ENCODE peak calls at places on chromosome 21, in eight cellular contexts. E, S, N, O, Y, X, T and P are unnamed samples.

GRCh38 chr21:15365751-15366392 is 301.1 kb upstream of the NRIP1 start:
- DNase-seq in E (no peak), S (peak; percentile 16), N (peak; percentile 55), O (no peak), Y (no peak), X (no peak), T (no peak), P (peak; percentile 37)

GRCh38 chr21:35940074-35940927 is 120.0 kb downstream of the SETD4 start:
- DNase-seq in E (peak; percentile 86), S (peak; percentile 86), N (peak; percentile 55), O (peak; percentile 87), Y (peak; percentile 46), X (peak; percentile 90), T (no peak), P (peak; percentile 80)

GRCh38 chr21:27769763-27770162 is 802.9 kb upstream of the ADAMTS5 start:
- DNase-seq in E (no peak), S (no peak), N (no peak), O (no peak), Y (no peak), X (no peak), T (no peak), P (no peak)

GRCh38 chr21:15138475-15138874 is 73.7 kb upstream of the NRIP1 start:
- DNase-seq in E (peak; percentile 6), S (no peak), N (no peak), O (no peak), Y (no peak), X (no peak), T (no peak), P (no peak)

GRCh38 chr21:23936224-23936623 is 1671.1 kb downstream of the MRPL39 start:
- DNase-seq in E (peak; percentile 5), S (peak; percentile 53), N (peak; percentile 63), O (peak; percentile 27), Y (no peak), X (peak; percentile 81), T (no peak), P (peak; percentile 44)

GRCh38 chr21:23398726-23399125 is 2208.6 kb downstream of the MRPL39 start:
- DNase-seq in E (no peak), S (no peak), N (no peak), O (no peak), Y (no peak), X (no peak), T (no peak), P (no peak)

GRCh38 chr21:36699026-36699545 is at the start of gene SIM2:
- DNase-seq in E (peak; percentile 83), S (peak; percentile 92), N (peak; percentile 86), O (no peak), Y (peak; percentile 63), X (peak; percentile 28), T (no peak), P (peak; percentile 62)

GRCh38 chr21:35349378-35350080 is 300.4 kb upstream of the RUNX1 start:
- DNase-seq in E (no peak), S (no peak), N (no peak), O (no peak), Y (peak; percentile 15), X (peak; percentile 51), T (no peak), P (no peak)

GRCh38 chr21:37374026-37374425 is 7.5 kb downstream of the DYRK1A start:
- DNase-seq in E (no peak), S (peak; percentile 94), N (no peak), O (no peak), Y (no peak), X (no peak), T (no peak), P (no peak)

GRCh38 chr21:29371464-29371863 is 72.7 kb downstream of the BACH1 start:
- DNase-seq in E (no peak), S (no peak), N (peak; percentile 5), O (no peak), Y (no peak), X (no peak), T (no peak), P (no peak)

GRCh38 chr21:14559144-14559543 is 13.0 kb upstream of the SAMSN1 start:
- DNase-seq in E (no peak), S (no peak), N (no peak), O (no peak), Y (no peak), X (no peak), T (no peak), P (no peak)

GRCh38 chr21:36563301-36563926 is 83.5 kb upstream of the CLDN14 start:
- DNase-seq in E (no peak), S (no peak), N (no peak), O (no peak), Y (no peak), X (no peak), T (no peak), P (no peak)

GRCh38 chr21:34846601-34847112 is 177.9 kb downstream of the CLIC6 start:
- DNase-seq in E (peak; percentile 51), S (peak; percentile 93), N (peak; percentile 52), O (no peak), Y (no peak), X (peak; percentile 86), T (no peak), P (no peak)

GRCh38 chr21:17370263-17370662 is 142.6 kb upstream of the CXADR start:
- DNase-seq in E (no peak), S (peak; percentile 52), N (peak; percentile 42), O (no peak), Y (peak; percentile 65), X (no peak), T (peak; percentile 68), P (peak; percentile 24)

GRCh38 chr21:35843911-35844667 is 216.2 kb downstream of the SETD4 start:
- DNase-seq in E (no peak), S (no peak), N (peak; percentile 4), O (no peak), Y (no peak), X (no peak), T (no peak), P (no peak)

GRCh38 chr21:36564647-36565046 is 84.7 kb upstream of the CLDN14 start:
- DNase-seq in E (no peak), S (no peak), N (no peak), O (no peak), Y (no peak), X (no peak), T (no peak), P (no peak)

GRCh38 chr21:37829043-37829442 is 87.2 kb downstream of the KCNJ6 start:
- DNase-seq in E (no peak), S (no peak), N (peak; percentile 55), O (no peak), Y (no peak), X (no peak), T (no peak), P (no peak)

GRCh38 chr21:35036521-35037383 is 12.3 kb downstream of the RUNX1 start:
- DNase-seq in E (no peak), S (no peak), N (peak; percentile 12), O (no peak), Y (no peak), X (no peak), T (no peak), P (no peak)

GRCh38 chr21:29315155-29315749 is 16.5 kb downstream of the BACH1 start:
- DNase-seq in E (no peak), S (no peak), N (no peak), O (no peak), Y (no peak), X (no peak), T (no peak), P (peak; percentile 19)

GRCh38 chr21:17783816-17784598 is 35.1 kb downstream of the C21orf91 start:
- DNase-seq in E (no peak), S (no peak), N (no peak), O (peak; percentile 89), Y (no peak), X (no peak), T (no peak), P (no peak)

GRCh38 chr21:34807146-34807880 is 138.5 kb downstream of the CLIC6 start:
- DNase-seq in E (no peak), S (peak; percentile 89), N (peak; percentile 73), O (no peak), Y (no peak), X (peak; percentile 74), T (no peak), P (no peak)

GRCh38 chr21:30257773-30258172 is 25.0 kb downstream of the KRTAP24-1 start:
- DNase-seq in E (peak; percentile 75), S (peak; percentile 79), N (peak; percentile 74), O (no peak), Y (no peak), X (peak; percentile 12), T (no peak), P (peak; percentile 92)

GRCh38 chr21:26077523-26077922 is 93.0 kb downstream of the APP start:
- DNase-seq in E (no peak), S (no peak), N (no peak), O (no peak), Y (no peak), X (no peak), T (no peak), P (no peak)
- H3K4me1 ChIP-seq in E (peaks cover 16% of the 10 kb centered on the region), S (peaks cover 11% of the 10 kb centered on the region), N (peaks cover under 1% of the 10 kb centered on the region), O (no peaks in the 10 kb centered on the region), Y (no peaks in the 10 kb centered on the region), X (peaks cover 7% of the 10 kb centered on the region), T (peaks cover 3% of the 10 kb centered on the region), P (peaks cover 82% of the 10 kb centered on the region)

DNA sequence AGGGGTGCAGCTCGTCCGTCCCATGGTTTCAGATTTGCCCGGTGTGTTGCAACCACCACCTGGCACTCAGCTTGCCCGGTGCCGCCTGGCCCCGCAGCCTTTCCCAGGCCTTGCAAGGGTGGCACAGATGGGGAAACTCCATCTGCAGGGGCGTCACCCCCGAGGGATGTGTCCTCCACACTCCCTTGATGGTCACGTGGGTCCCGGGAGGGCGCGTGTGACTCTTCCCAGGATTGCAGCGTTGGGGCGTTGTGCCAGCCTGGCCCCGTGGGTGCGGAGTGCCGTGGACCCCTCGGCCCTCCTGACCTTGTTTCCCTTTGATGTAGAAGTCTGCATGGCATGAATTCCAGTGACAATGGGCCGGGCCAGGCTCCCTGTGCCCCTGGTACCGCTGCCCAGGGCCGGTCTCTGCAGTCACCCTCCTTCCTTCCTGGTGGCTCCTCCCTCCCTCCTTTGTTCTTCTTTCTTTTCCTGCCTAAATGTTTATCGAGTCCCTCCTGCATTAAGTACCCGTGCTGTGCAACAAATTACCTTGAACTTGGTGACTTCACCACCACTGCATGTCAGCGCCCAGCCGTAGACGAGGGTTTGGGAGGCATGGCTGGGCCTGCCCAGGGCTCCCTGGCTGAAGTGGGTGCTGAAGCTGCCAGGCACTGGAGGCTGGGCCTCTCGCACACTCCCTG is 22.9 kb downstream of the RRP1 start:
- DNase-seq in E (no peak), S (no peak), N (no peak), O (no peak), Y (peak; percentile 74), X (no peak), T (peak; percentile 82), P (no peak)
- H3K4me1 ChIP-seq in E (peaks cover 18% of the 10 kb centered on the region), S (peaks cover 19% of the 10 kb centered on the region), N (peaks cover 5% of the 10 kb centered on the region), O (no peaks in the 10 kb centered on the region), Y (peaks cover 7% of the 10 kb centered on the region), X (peaks cover 43% of the 10 kb centered on the region), T (peaks cover 30% of the 10 kb centered on the region), P (peaks cover 7% of the 10 kb centered on the region)

GRCh38 chr21:33281101-33281652 is 15.0 kb downstream of the IL10RB start:
- DNase-seq in E (no peak), S (no peak), N (peak; percentile 24), O (no peak), Y (no peak), X (no peak), T (no peak), P (no peak)
- H3K4me1 ChIP-seq in E (no peaks in the 10 kb centered on the region), S (peaks cover under 1% of the 10 kb centered on the region), N (no peaks in the 10 kb centered on the region), O (peaks cover 12% of the 10 kb centered on the region), Y (peaks cover 4% of the 10 kb centered on the region), X (peaks cover 3% of the 10 kb centered on the region), T (peaks cover 5% of the 10 kb centered on the region), P (no peaks in the 10 kb centered on the region)

GRCh38 chr21:45912611-45913415 is 68.8 kb upstream of the COL6A1 start:
- DNase-seq in E (no peak), S (no peak), N (no peak), O (no peak), Y (no peak), X (no peak), T (no peak), P (no peak)
- H3K4me1 ChIP-seq in E (no peaks in the 10 kb centered on the region), S (peaks cover 4% of the 10 kb centered on the region), N (no peaks in the 10 kb centered on the region), O (no peaks in the 10 kb centered on the region), Y (no peaks in the 10 kb centered on the region), X (peaks cover 13% of the 10 kb centered on the region), T (no peaks in the 10 kb centered on the region), P (no peaks in the 10 kb centered on the region)

GRCh38 chr21:38992737-38993136 is 187.0 kb downstream of the ETS2 start:
- DNase-seq in E (no peak), S (no peak), N (no peak), O (no peak), Y (no peak), X (no peak), T (no peak), P (no peak)
- H3K4me1 ChIP-seq in E (peaks cover 53% of the 10 kb centered on the region), S (peaks cover 27% of the 10 kb centered on the region), N (peaks cover 30% of the 10 kb centered on the region), O (no peaks in the 10 kb centered on the region), Y (peaks cover 16% of the 10 kb centered on the region), X (peaks cover 34% of the 10 kb centered on the region), T (peaks cover 96% of the 10 kb centered on the region), P (peaks cover 26% of the 10 kb centered on the region)